ENCODE peak calls at places on chromosomes 11 and 22, in six cellular contexts. Y, H, I, O, T and L are unnamed samples.

GRCh38 chr22:45880091-45880651 is 96.8 kb downstream of the WNT7B start:
- DNase-seq in I (no peak), Y (no peak), O (no peak), H (no peak), T (no peak), L (no peak)

GRCh38 chr11:705646-706438 is at the start of gene EPS8L2:
- DNase-seq in Y (peak; percentile 89), T (no peak), H (peak; percentile 36), I (no peak), O (no peak), L (no peak)

GRCh38 chr11:83008581-83008923 is 63.1 kb downstream of the RAB30 start:
- DNase-seq in O (no peak), I (peak; percentile 44), Y (peak; percentile 38), T (no peak), H (no peak), L (no peak)

GRCh38 chr11:76659672-76660532 is 10.6 kb downstream of the LRRC32 start:
- DNase-seq in H (no peak), Y (peak; percentile 28), I (no peak), O (no peak), T (no peak), L (no peak)

GRCh38 chr11:102010776-102011500 is 36.3 kb upstream of the CFAP300 start:
- DNase-seq in O (peak; percentile 97), H (no peak), T (no peak), Y (peak; percentile 53), I (peak; percentile 96), L (no peak)

GRCh38 chr22:29477919-29478318 is 2.1 kb upstream of the NEFH start:
- DNase-seq in O (no peak), I (no peak), T (no peak), H (no peak), Y (peak; percentile 4), L (no peak)

GRCh38 chr11:68128682-68129327 is 7.6 kb upstream of the CHKA start:
- DNase-seq in O (peak; percentile 75), T (no peak), Y (peak; percentile 52), H (no peak), I (peak; percentile 67), L (no peak)

GRCh38 chr11:91860661-91861060 is 364.0 kb upstream of the FAT3 start:
- DNase-seq in Y (no peak), I (no peak), O (no peak), T (no peak), H (no peak), L (no peak)

GRCh38 chr22:42275970-42276369 is 5.5 kb upstream of the TCF20 start:
- DNase-seq in H (no peak), O (peak; percentile 34), I (no peak), T (no peak), Y (no peak), L (no peak)

GRCh38 chr22:48943567-48944432 is 883.9 kb downstream of the BRD1 start:
- DNase-seq in I (peak; percentile 39), T (peak; percentile 39), O (peak; percentile 72), Y (no peak), H (no peak), L (peak; percentile 78)

GRCh38 chr11:107370390-107370789 is 87.2 kb downstream of the CWF19L2 start:
- DNase-seq in T (no peak), I (peak; percentile 43), Y (peak; percentile 7), H (no peak), O (no peak), L (no peak)

GRCh38 chr11:15519124-15519791 is 404.5 kb downstream of the INSC start:
- DNase-seq in Y (no peak), I (no peak), O (peak; percentile 22), H (no peak), T (no peak), L (no peak)

GRCh38 chr22:38423512-38424503 is 31.2 kb downstream of the KCNJ4 start:
- DNase-seq in T (no peak), I (no peak), H (no peak), Y (no peak), O (no peak), L (no peak)

GRCh38 chr22:48886604-48887393 is 940.9 kb downstream of the BRD1 start:
- DNase-seq in H (no peak), Y (no peak), I (no peak), T (no peak), O (no peak), L (no peak)

GRCh38 chr11:40235841-40236240 is 1223.6 kb downstream of the LRRC4C start:
- DNase-seq in H (no peak), O (no peak), T (no peak), Y (no peak), I (no peak), L (peak; percentile 66)